ENCODE peak calls at places on chromosomes 12 and 14, in five cellular contexts. One of them, this sample, is unnamed.

GRCh38 chr14:37483672-37484071 is 111.4 kb downstream of the FOXA1 start:
- DNase-seq in AG09319: no peak
- DNase-seq in GM13976: no peak
- DNase-seq in Peyer's patch: no peak
- DNase-seq in ascending aorta: no peak
- DNase-seq in this sample: no peak

GRCh38 chr12:128933039-128933438 is 79.8 kb downstream of the GLT1D1 start:
- DNase-seq in AG09319: no peak
- DNase-seq in GM13976: no peak
- DNase-seq in Peyer's patch: no peak
- DNase-seq in ascending aorta: no peak
- DNase-seq in this sample: no peak

GRCh38 chr12:89305373-89305772 is 46.9 kb downstream of the DUSP6 start:
- DNase-seq in AG09319: no peak
- DNase-seq in GM13976: no peak
- DNase-seq in Peyer's patch: no peak
- DNase-seq in ascending aorta: no peak
- DNase-seq in this sample: no peak

GRCh38 chr12:82781288-82782078 is 94.8 kb downstream of the TMTC2 start:
- DNase-seq in AG09319: no peak
- DNase-seq in GM13976: no peak
- DNase-seq in Peyer's patch: no peak
- DNase-seq in ascending aorta: no peak
- DNase-seq in this sample: peak; percentile 31

GRCh38 chr14:68755016-68755353 is 37.9 kb downstream of the ZFP36L1 start:
- DNase-seq in AG09319: no peak
- DNase-seq in GM13976: no peak
- DNase-seq in Peyer's patch: no peak
- DNase-seq in ascending aorta: no peak
- DNase-seq in this sample: no peak

GRCh38 chr12:111434680-111435338 is 29.1 kb downstream of the SH2B3 start:
- DNase-seq in AG09319: no peak
- DNase-seq in GM13976: peak; percentile 77
- DNase-seq in Peyer's patch: no peak
- DNase-seq in ascending aorta: no peak
- DNase-seq in this sample: no peak

GRCh38 chr14:64701660-64702059 is 2.6 kb upstream of the PLEKHG3 start:
- DNase-seq in AG09319: no peak
- DNase-seq in GM13976: no peak
- DNase-seq in Peyer's patch: no peak
- DNase-seq in ascending aorta: no peak
- DNase-seq in this sample: no peak

GRCh38 chr14:105153739-105154475 is 14.7 kb downstream of the JAG2 start:
- DNase-seq in AG09319: no peak
- DNase-seq in GM13976: no peak
- DNase-seq in Peyer's patch: no peak
- DNase-seq in ascending aorta: no peak
- DNase-seq in this sample: no peak

DNA sequence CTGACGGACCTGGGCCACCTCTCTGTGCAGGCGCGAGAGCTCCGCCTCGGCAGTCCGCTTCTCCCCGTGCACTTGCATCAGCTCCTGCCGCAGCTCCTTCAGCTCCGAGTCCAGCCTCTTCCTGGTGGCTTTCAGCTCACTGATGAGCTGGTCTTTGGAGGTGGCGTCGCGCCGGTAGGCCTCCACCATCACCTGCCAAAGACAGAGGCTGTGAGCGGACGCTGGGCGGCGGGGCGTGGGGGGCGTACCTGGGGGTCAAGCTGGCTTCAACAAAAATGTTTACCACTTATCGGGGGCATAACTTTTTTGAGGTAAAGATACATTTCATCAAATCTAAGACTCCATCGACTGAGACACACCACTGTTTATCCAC is 27.5 kb upstream of the ANKLE2 start:
- DNase-seq in AG09319: no peak
- DNase-seq in GM13976: no peak
- DNase-seq in Peyer's patch: no peak
- DNase-seq in ascending aorta: no peak
- DNase-seq in this sample: no peak
- TF ChIP-seq CTCF in AG09319: no peak
- TF ChIP-seq CTCF in GM13976: no peak
- TF ChIP-seq CTCF in Peyer's patch: no peak
- TF ChIP-seq CTCF in ascending aorta: no peak
- TF ChIP-seq CTCF in this sample: no peak

GRCh38 chr14:103607039-103607668 is 21.9 kb upstream of the KLC1 start:
- DNase-seq in AG09319: peak; percentile 75
- DNase-seq in GM13976: peak; percentile 71
- DNase-seq in Peyer's patch: peak; percentile 68
- DNase-seq in ascending aorta: no peak
- DNase-seq in this sample: peak; percentile 29
- TF ChIP-seq CTCF in AG09319: peak; percentile 53
- TF ChIP-seq CTCF in GM13976: peak; percentile 10
- TF ChIP-seq CTCF in Peyer's patch: no peak
- TF ChIP-seq CTCF in ascending aorta: no peak
- TF ChIP-seq CTCF in this sample: no peak

DNA sequence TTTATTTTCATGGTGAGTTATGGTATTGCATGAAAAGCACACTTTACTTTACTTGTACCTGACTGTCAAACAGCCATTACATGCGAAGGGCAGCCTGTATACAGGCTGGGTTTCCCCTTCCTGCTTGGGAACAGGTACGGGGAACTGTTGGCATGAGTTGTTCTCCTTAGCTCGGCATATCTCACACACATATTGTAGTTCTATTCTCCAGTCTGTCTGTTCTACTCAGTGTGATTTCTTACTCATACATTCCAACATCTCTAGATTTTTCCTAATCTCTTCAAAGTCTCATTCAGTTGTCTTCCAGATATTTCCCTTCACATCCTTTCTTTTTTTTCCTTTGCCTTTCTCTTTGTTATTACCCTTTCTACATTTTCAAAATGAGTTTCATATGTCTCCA is 83.9 kb downstream of the HMGA2 start:
- DNase-seq in AG09319: no peak
- DNase-seq in GM13976: no peak
- DNase-seq in Peyer's patch: no peak
- DNase-seq in ascending aorta: no peak
- DNase-seq in this sample: no peak
- TF ChIP-seq CTCF in AG09319: no peak
- TF ChIP-seq CTCF in GM13976: no peak
- TF ChIP-seq CTCF in Peyer's patch: no peak
- TF ChIP-seq CTCF in ascending aorta: no peak
- TF ChIP-seq CTCF in this sample: no peak

GRCh38 chr14:31270196-31270772 is 62.7 kb upstream of the HECTD1 start:
- DNase-seq in AG09319: no peak
- DNase-seq in GM13976: no peak
- DNase-seq in Peyer's patch: peak; percentile 53
- DNase-seq in ascending aorta: no peak
- DNase-seq in this sample: no peak
- TF ChIP-seq CTCF in AG09319: peak; percentile 24
- TF ChIP-seq CTCF in GM13976: peak; percentile 41
- TF ChIP-seq CTCF in Peyer's patch: no peak
- TF ChIP-seq CTCF in ascending aorta: no peak
- TF ChIP-seq CTCF in this sample: no peak

GRCh38 chr14:54749727-54750126 is 152.9 kb downstream of the GCH1 start:
- DNase-seq in AG09319: no peak
- DNase-seq in GM13976: no peak
- DNase-seq in Peyer's patch: no peak
- DNase-seq in ascending aorta: no peak
- DNase-seq in this sample: no peak

GRCh38 chr14:54754623-54755386 is 147.8 kb downstream of the GCH1 start:
- DNase-seq in AG09319: no peak
- DNase-seq in GM13976: no peak
- DNase-seq in Peyer's patch: no peak
- DNase-seq in ascending aorta: no peak
- DNase-seq in this sample: no peak

GRCh38 chr14:54756656-54757392 is 145.8 kb downstream of the GCH1 start:
- DNase-seq in AG09319: no peak
- DNase-seq in GM13976: no peak
- DNase-seq in Peyer's patch: no peak
- DNase-seq in ascending aorta: no peak
- DNase-seq in this sample: no peak

GRCh38 chr14:54758041-54758440 is 144.6 kb downstream of the GCH1 start:
- DNase-seq in AG09319: no peak
- DNase-seq in GM13976: no peak
- DNase-seq in Peyer's patch: no peak
- DNase-seq in ascending aorta: no peak
- DNase-seq in this sample: no peak

GRCh38 chr14:54754116-54754622 is 148.5 kb downstream of the GCH1 start:
- DNase-seq in AG09319: no peak
- DNase-seq in GM13976: no peak
- DNase-seq in Peyer's patch: no peak
- DNase-seq in ascending aorta: no peak
- DNase-seq in this sample: no peak
- TF ChIP-seq CTCF in AG09319: no peak
- TF ChIP-seq CTCF in GM13976: no peak
- TF ChIP-seq CTCF in Peyer's patch: no peak
- TF ChIP-seq CTCF in ascending aorta: no peak
- TF ChIP-seq CTCF in this sample: no peak

DNA sequence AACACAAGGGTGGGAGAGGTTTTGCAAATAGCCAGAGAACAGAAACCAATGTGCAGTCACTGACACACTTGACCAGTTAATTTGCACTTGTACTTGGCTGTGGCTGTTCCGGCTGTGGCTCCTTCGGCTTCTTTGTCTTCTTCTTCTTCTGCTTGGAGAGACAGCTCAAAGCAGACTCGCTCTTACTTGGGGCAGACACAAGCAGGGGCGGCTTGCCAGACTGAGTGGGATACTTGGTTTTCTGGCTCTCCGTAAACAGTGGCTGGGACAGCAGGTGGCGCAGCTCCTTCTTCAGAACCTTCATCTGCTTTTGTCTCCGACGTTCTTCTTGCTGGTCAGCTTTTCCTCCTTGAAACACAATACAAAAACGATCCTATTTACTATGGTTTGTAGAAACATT is 25.0 kb downstream of the OTUB2 start:
- DNase-seq in AG09319: no peak
- DNase-seq in GM13976: no peak
- DNase-seq in Peyer's patch: no peak
- DNase-seq in ascending aorta: no peak
- DNase-seq in this sample: no peak
- TF ChIP-seq CTCF in AG09319: peak; percentile 48
- TF ChIP-seq CTCF in GM13976: no peak
- TF ChIP-seq CTCF in Peyer's patch: no peak
- TF ChIP-seq CTCF in ascending aorta: no peak
- TF ChIP-seq CTCF in this sample: peak; percentile 52

DNA sequence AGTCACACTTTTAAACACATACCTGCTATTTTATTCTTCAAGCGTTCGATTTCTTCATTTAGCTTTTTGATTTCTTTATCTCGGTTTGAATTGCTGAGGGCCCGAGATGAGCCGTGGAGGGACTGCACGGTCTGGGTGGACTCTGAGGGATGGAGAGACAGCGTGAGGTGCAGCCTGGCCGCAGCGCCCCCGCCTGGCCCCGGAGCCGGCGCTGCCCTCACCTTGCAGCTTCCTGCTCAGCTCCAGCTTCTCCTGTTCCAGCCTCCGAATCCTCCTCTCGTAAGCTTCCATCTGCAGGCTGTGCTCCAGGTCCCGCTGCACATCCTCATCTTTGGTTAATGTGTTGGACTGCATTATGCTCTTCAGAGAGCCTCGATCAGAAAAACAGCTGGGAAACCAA is 53.2 kb downstream of the AMN start:
- DNase-seq in AG09319: no peak
- DNase-seq in GM13976: no peak
- DNase-seq in Peyer's patch: no peak
- DNase-seq in ascending aorta: no peak
- DNase-seq in this sample: no peak
- TF ChIP-seq CTCF in AG09319: no peak
- TF ChIP-seq CTCF in GM13976: no peak
- TF ChIP-seq CTCF in Peyer's patch: no peak
- TF ChIP-seq CTCF in ascending aorta: no peak
- TF ChIP-seq CTCF in this sample: no peak

This sample was measured in neural crest cell.